ENCODE peak calls at places on chromosomes 4 and X, in five cellular contexts. U is memory B cell; R is iris pigment epithelial cell; J is activated T-cell treated with anti-CD3 and anti-CD28 coated beads, Interleukin-2, amount 50 U/mL, for 72 hours; T is NCI-H2081. G is an unnamed sample.

GRCh38 chr4:57094482-57095223 is 15.5 kb downstream of the IGFBP7 start:
- DNase-seq in T (no peak), U (no peak), R (peak; percentile 85), J (no peak), G (no peak)

GRCh38 chrX:55356609-55357008 is 91.9 kb upstream of the PAGE3 start:
- DNase-seq in J (no peak), T (no peak), U (no peak), R (no peak), G (no peak)

GRCh38 chr4:59612235-59612634 is 1587.9 kb upstream of the ADGRL3 start:
- DNase-seq in U (no peak), T (no peak), R (peak; percentile 92), J (no peak), G (no peak)

GRCh38 chrX:32871636-32872035 is 339.7 kb downstream of the DMD start:
- DNase-seq in J (no peak), R (peak; percentile 31), U (no peak), T (no peak), G (no peak)

GRCh38 chr4:90537491-90537890 is 410.3 kb downstream of the CCSER1 start:
- DNase-seq in U (no peak), R (peak; percentile 26), J (no peak), T (no peak), G (no peak)

GRCh38 chr4:158314756-158315487 is 104.6 kb downstream of the TMEM144 start:
- DNase-seq in U (no peak), R (peak; percentile 97), T (no peak), J (no peak), G (no peak)

GRCh38 chr4:183505556-183506388 is 914 bp downstream of the ING2 start:
- DNase-seq in J (peak; percentile 90), U (peak; percentile 91), R (peak; percentile 90), T (peak; percentile 70), G (peak; percentile 66)

GRCh38 chr4:40685300-40685699 is 55.6 kb upstream of the RBM47 start:
- DNase-seq in J (no peak), U (no peak), R (peak; percentile 63), T (no peak), G (no peak)

GRCh38 chr4:141331534-141332358 is 111.1 kb downstream of the ZNF330 start:
- DNase-seq in T (no peak), J (no peak), U (no peak), R (no peak), G (no peak)

GRCh38 chrX:117990438-117990837 is 126.2 kb downstream of the KLHL13 start:
- DNase-seq in T (no peak), R (peak; percentile 15), U (no peak), J (no peak), G (no peak)

GRCh38 chr4:144289687-144290433 is 149.3 kb upstream of the GYPA start:
- DNase-seq in R (peak; percentile 47), U (no peak), T (no peak), J (no peak), G (no peak)

GRCh38 chr4:86778169-86778568 is 71.0 kb downstream of the SLC10A6 start:
- DNase-seq in T (no peak), U (no peak), J (no peak), R (no peak), G (no peak)

GRCh38 chrX:12770440-12770839 is 20.8 kb upstream of the PRPS2 start:
- DNase-seq in U (no peak), J (no peak), R (peak; percentile 38), T (peak; percentile 41), G (no peak)

GRCh38 chrX:107851215-107851614 is 25.5 kb downstream of the MID2 start:
- DNase-seq in J (no peak), R (peak; percentile 52), T (no peak), U (no peak), G (no peak)

GRCh38 chrX:152817082-152817744 is 13.3 kb downstream of the CETN2 start:
- DNase-seq in T (peak; percentile 14), U (no peak), R (peak; percentile 45), J (no peak), G (no peak)

GRCh38 chr4:128663325-128663724 is 146.2 kb upstream of the JADE1 start:
- DNase-seq in T (peak; percentile 20), U (peak; percentile 13), J (no peak), R (no peak), G (no peak)

GRCh38 chr4:145545538-145546224 is 64.0 kb downstream of the SMAD1 start:
- DNase-seq in T (no peak), U (no peak), R (peak; percentile 93), J (no peak), G (no peak)

GRCh38 chr4:11729548-11729947 is 300.9 kb upstream of the HS3ST1 start:
- DNase-seq in U (no peak), R (peak; percentile 44), T (no peak), J (no peak), G (no peak)